ENCODE peak calls at places on chromosomes 2 and 18, in four cellular contexts. One of them, this sample, is unnamed.

GRCh38 chr2:173226899-173227692 is 127.6 kb upstream of the CDCA7 start:
- DNase-seq in caudate nucleus: no peak
- DNase-seq in brain microvascular endothelial cell: no peak
- DNase-seq in Panc1: no peak
- DNase-seq in this sample: no peak

GRCh38 chr18:58398648-58399398 is 230.1 kb downstream of the ALPK2 start:
- DNase-seq in caudate nucleus: no peak
- DNase-seq in brain microvascular endothelial cell: no peak
- DNase-seq in Panc1: no peak
- DNase-seq in this sample: no peak

GRCh38 chr2:71742953-71743601 is 289.7 kb downstream of the DYSF start:
- DNase-seq in caudate nucleus: no peak
- DNase-seq in brain microvascular endothelial cell: peak
- DNase-seq in Panc1: peak
- DNase-seq in this sample: no peak

GRCh38 chr18:55326134-55326533 is 261.9 kb downstream of the TCF4 start:
- DNase-seq in caudate nucleus: no peak
- DNase-seq in brain microvascular endothelial cell: no peak
- DNase-seq in Panc1: no peak
- DNase-seq in this sample: no peak

GRCh38 chr18:48539406-48540328 is 836 bp downstream of the CTIF start:
- DNase-seq in caudate nucleus: peak
- DNase-seq in brain microvascular endothelial cell: peak
- DNase-seq in Panc1: no peak
- DNase-seq in this sample: peak

GRCh38 chr2:230412846-230413245 is 3.2 kb upstream of the SP100 start:
- DNase-seq in caudate nucleus: no peak
- DNase-seq in brain microvascular endothelial cell: no peak
- DNase-seq in Panc1: no peak
- DNase-seq in this sample: no peak

GRCh38 chr2:165114345-165114943 is 89.4 kb downstream of the SCN3A start:
- DNase-seq in caudate nucleus: peak
- DNase-seq in brain microvascular endothelial cell: peak
- DNase-seq in Panc1: no peak
- DNase-seq in this sample: no peak

GRCh38 chr2:38125830-38126229 is 49.9 kb upstream of the CYP1B1 start:
- DNase-seq in caudate nucleus: no peak
- DNase-seq in brain microvascular endothelial cell: no peak
- DNase-seq in Panc1: no peak
- DNase-seq in this sample: no peak

GRCh38 chr2:108325756-108326155 is 37.1 kb downstream of the SULT1C2 start:
- DNase-seq in caudate nucleus: no peak
- DNase-seq in brain microvascular endothelial cell: peak
- DNase-seq in Panc1: no peak
- DNase-seq in this sample: no peak

GRCh38 chr2:20456049-20456665 is 9.3 kb downstream of the RHOB start:
- DNase-seq in caudate nucleus: no peak
- DNase-seq in brain microvascular endothelial cell: no peak
- DNase-seq in Panc1: no peak
- DNase-seq in this sample: no peak

GRCh38 chr18:51537487-51537886 is 340.0 kb upstream of the MEX3C start:
- DNase-seq in caudate nucleus: peak
- DNase-seq in brain microvascular endothelial cell: peak
- DNase-seq in Panc1: no peak
- DNase-seq in this sample: peak

GRCh38 chr18:57898506-57899124 is 95.5 kb upstream of the ATP8B1 start:
- DNase-seq in caudate nucleus: no peak
- DNase-seq in brain microvascular endothelial cell: no peak
- DNase-seq in Panc1: no peak
- DNase-seq in this sample: no peak

GRCh38 chr2:231684314-231685223 is 23.8 kb upstream of the PTMA start:
- DNase-seq in caudate nucleus: peak
- DNase-seq in brain microvascular endothelial cell: no peak
- DNase-seq in Panc1: no peak
- DNase-seq in this sample: no peak

GRCh38 chr18:715626-716025 is 3.2 kb upstream of the ENOSF1 start:
- DNase-seq in caudate nucleus: no peak
- DNase-seq in brain microvascular endothelial cell: peak
- DNase-seq in Panc1: no peak
- DNase-seq in this sample: no peak

GRCh38 chr2:10091182-10091932 is 11.1 kb upstream of the CYS1 start:
- DNase-seq in caudate nucleus: no peak
- DNase-seq in brain microvascular endothelial cell: no peak
- DNase-seq in Panc1: no peak
- DNase-seq in this sample: no peak

GRCh38 chr2:38723173-38723572 is 28.0 kb downstream of the SRSF7 start:
- DNase-seq in caudate nucleus: no peak
- DNase-seq in brain microvascular endothelial cell: no peak
- DNase-seq in Panc1: no peak
- DNase-seq in this sample: peak

GRCh38 chr2:41830600-41830999 is 217.2 kb upstream of the PKDCC start:
- DNase-seq in caudate nucleus: no peak
- DNase-seq in brain microvascular endothelial cell: no peak
- DNase-seq in Panc1: no peak
- DNase-seq in this sample: no peak

GRCh38 chr2:62038980-62039771 is 133.7 kb downstream of the COMMD1 start:
- DNase-seq in caudate nucleus: no peak
- DNase-seq in brain microvascular endothelial cell: peak
- DNase-seq in Panc1: no peak
- DNase-seq in this sample: peak

GRCh38 chr2:29106980-29107388 is 8.2 kb upstream of the CLIP4 start:
- DNase-seq in caudate nucleus: no peak
- DNase-seq in brain microvascular endothelial cell: no peak
- DNase-seq in Panc1: no peak
- DNase-seq in this sample: no peak

GRCh38 chr2:175805442-175806114 is 196.5 kb downstream of the LNPK start:
- DNase-seq in caudate nucleus: no peak
- DNase-seq in brain microvascular endothelial cell: no peak
- DNase-seq in Panc1: no peak
- DNase-seq in this sample: no peak

This sample was measured in MM.1S.